ENCODE peak calls at places on chromosomes 1 and 21, in five cellular contexts. U is kidney epithelial cell, H is AG04450, J is left ventricle myocardium inferior, E is progenitor cell of endocrine pancreas. A is an unnamed sample.
A peak's percentile ranks its signal among the peaks of the same experiment; 100 is the strongest.

GRCh38 chr21:28639742-28640141 is 352.9 kb downstream of the LTN1 start:
- DNase-seq in U (no peak), H (no peak), J (no peak), E (no peak), A (no peak)

GRCh38 chr1:38962113-38962512 is 20.5 kb upstream of the RHBDL2 start:
- DNase-seq in U (no peak), H (no peak), J (no peak), E (no peak), A (no peak)

GRCh38 chr1:3054474-3054873 is 14.5 kb upstream of the PRDM16 start:
- DNase-seq in U (no peak), H (no peak), J (peak; percentile 5), E (no peak), A (no peak)

GRCh38 chr21:34612056-34612455 is 2.9 kb downstream of the RCAN1 start:
- DNase-seq in U (no peak), H (no peak), J (no peak), E (no peak), A (no peak)

GRCh38 chr1:77039739-77040138 is 172.5 kb downstream of the ST6GALNAC5 start:
- DNase-seq in U (peak; percentile 89), H (peak; percentile 79), J (no peak), E (no peak), A (no peak)

GRCh38 chr1:228978486-228979324 is 243.4 kb downstream of the RHOU start:
- DNase-seq in U (no peak), H (no peak), J (peak; percentile 38), E (no peak), A (peak; percentile 61)

GRCh38 chr1:89454845-89455521 is 69.6 kb upstream of the LRRC8B start:
- DNase-seq in U (no peak), H (no peak), J (no peak), E (no peak), A (peak; percentile 18)

GRCh38 chr21:44509539-44509938 is 30.5 kb downstream of the KRTAP10-1 start:
- DNase-seq in U (no peak), H (no peak), J (peak; percentile 82), E (no peak), A (peak; percentile 46)

GRCh38 chr1:207620573-207620893 is 24.4 kb upstream of the CR1L start:
- DNase-seq in U (no peak), H (no peak), J (no peak), E (no peak), A (no peak)

GRCh38 chr21:18499761-18500376 is 96.3 kb upstream of the TMPRSS15 start:
- DNase-seq in U (no peak), H (no peak), J (peak; percentile 12), E (peak; percentile 37), A (no peak)

GRCh38 chr1:107820797-107821196 is 144.2 kb downstream of the VAV3 start:
- DNase-seq in U (peak; percentile 31), H (no peak), J (no peak), E (no peak), A (no peak)

GRCh38 chr21:39867198-39867650 is at the start of gene PCP4:
- DNase-seq in U (no peak), H (no peak), J (no peak), E (peak; percentile 64), A (no peak)

GRCh38 chr1:182680408-182680807 is 4.0 kb downstream of the RGS8 start:
- DNase-seq in U (no peak), H (no peak), J (no peak), E (no peak), A (no peak)

GRCh38 chr1:203559523-203559922 is 65.6 kb downstream of the OPTC start:
- DNase-seq in U (no peak), H (no peak), J (no peak), E (no peak), A (peak; percentile 65)

GRCh38 chr1:78491311-78492071 is 717 bp downstream of the PTGFR start:
- DNase-seq in U (peak; percentile 14), H (no peak), J (peak; percentile 14), E (peak; percentile 24), A (peak; percentile 38)

GRCh38 chr1:58816072-58816746 is 32.4 kb upstream of the JUN start:
- DNase-seq in U (no peak), H (peak; percentile 70), J (peak; percentile 93), E (peak; percentile 59), A (peak; percentile 93)
- TF ChIP-seq CTCF in U (peak; percentile 18), H (peak; percentile 12), J (peak; percentile 36), E (no peak), A (no peak)

DNA sequence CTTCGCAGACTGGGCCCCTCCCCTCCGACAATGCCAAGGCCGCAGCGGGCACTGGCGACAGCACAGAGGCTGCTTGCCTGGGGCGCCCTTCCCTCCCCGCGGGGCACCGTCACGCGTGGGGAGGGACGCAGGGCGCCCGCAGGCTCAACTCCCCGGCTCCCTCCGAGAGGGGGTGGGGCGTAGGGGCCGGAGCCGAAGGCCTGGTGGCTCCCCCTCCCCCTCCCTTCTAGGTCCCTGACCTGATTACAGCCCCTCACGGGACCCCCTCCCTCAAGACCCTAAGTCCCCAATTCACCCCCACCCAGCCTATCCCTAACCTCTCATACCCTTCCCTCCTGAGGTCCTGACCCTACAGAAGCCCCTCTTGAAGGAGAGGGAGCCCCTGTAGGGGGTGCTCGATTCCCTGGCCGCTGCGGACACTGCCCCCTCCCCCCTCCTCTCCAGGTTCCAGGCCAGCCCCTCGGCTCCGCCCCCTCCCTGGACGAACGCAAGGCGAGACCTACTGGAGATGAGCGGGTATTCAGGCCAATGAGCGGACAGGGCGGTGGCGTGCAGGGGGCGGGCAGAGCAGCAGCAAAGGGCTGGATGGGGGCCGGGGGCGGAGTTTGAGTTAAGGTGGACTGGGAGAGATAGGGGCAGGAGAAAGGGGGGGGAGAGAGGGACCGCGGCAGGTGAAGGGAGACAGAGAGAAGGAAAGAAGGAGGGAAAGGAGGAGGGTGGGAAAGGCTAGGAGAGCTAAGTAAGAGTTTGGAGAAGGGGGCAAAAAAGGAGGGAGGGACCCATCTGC is 721 bp upstream of the ZBTB7B start:
- DNase-seq in U (peak; percentile 94), H (peak; percentile 97), J (peak; percentile 100), E (peak; percentile 99), A (peak; percentile 100)
- TF ChIP-seq CTCF in U (peak; percentile 76), H (peak; percentile 68), J (peak; percentile 51), E (peak; percentile 48), A (peak; percentile 26)

GRCh38 chr1:153790282-153790995 is 15.2 kb downstream of the SLC27A3 start:
- DNase-seq in U (no peak), H (peak; percentile 62), J (peak; percentile 84), E (no peak), A (peak; percentile 76)

GRCh38 chr1:153790996-153791855 is 16.0 kb downstream of the SLC27A3 start:
- DNase-seq in U (no peak), H (peak; percentile 85), J (no peak), E (no peak), A (peak; percentile 59)

GRCh38 chr1:153792631-153793041 is 17.4 kb downstream of the SLC27A3 start:
- DNase-seq in U (no peak), H (no peak), J (no peak), E (no peak), A (peak; percentile 45)

GRCh38 chr1:153793261-153793972 is 18.2 kb downstream of the SLC27A3 start:
- DNase-seq in U (no peak), H (no peak), J (no peak), E (no peak), A (peak; percentile 37)

DNA sequence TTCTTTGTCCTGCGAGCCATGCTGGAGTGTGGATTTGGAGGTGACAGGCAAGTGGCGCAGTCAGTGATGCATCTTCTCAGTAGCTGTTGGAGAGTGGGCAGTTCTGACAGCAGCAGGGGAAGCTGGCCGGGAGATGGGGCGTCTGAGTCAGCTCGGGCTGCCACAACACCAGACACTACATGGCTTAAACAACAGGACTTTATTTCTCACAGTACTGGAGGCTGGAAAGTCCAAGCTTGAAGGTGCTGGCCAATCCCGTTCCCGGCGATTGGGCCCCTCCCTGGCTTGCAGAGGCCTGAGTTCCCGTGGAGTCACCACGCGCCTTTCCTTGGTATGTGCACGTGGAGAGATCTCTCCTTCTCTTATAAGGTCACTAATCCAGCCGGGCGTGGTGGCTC is 16.6 kb downstream of the SLC27A3 start:
- DNase-seq in U (no peak), H (peak; percentile 23), J (no peak), E (no peak), A (peak; percentile 9)
- TF ChIP-seq CTCF in U (no peak), H (no peak), J (no peak), E (no peak), A (no peak)

GRCh38 chr1:187476671-187477070 is 647.9 kb downstream of the PLA2G4A start:
- DNase-seq in U (no peak), H (no peak), J (no peak), E (no peak), A (no peak)
- TF ChIP-seq CTCF in U (peak; percentile 14), H (peak; percentile 42), J (peak; percentile 42), E (peak; percentile 44), A (no peak)

GRCh38 chr1:246775531-246776385 is 51.5 kb downstream of the SCCPDH start:
- DNase-seq in U (no peak), H (no peak), J (no peak), E (no peak), A (no peak)
- TF ChIP-seq CTCF in U (no peak), H (no peak), J (no peak), E (no peak), A (no peak)